ENCODE peak calls at places on chromosomes 7 and 10, in seven cellular contexts. D, S, T, U, I, E and P are unnamed samples.

GRCh38 chr7:111509298-111509697 is 53.0 kb downstream of the IMMP2L start:
- DNase-seq in I (no peak), T (no peak), D (no peak), E (no peak), U (no peak), S (no peak), P (no peak)

GRCh38 chr10:103197177-103197576 is 4.1 kb upstream of the NT5C2 start:
- DNase-seq in T (peak), E (no peak), S (no peak), I (peak), U (no peak), D (peak), P (peak)

GRCh38 chr7:30080818-30081217 is 52.6 kb downstream of the PLEKHA8 start:
- DNase-seq in U (no peak), E (no peak), S (no peak), D (no peak), I (no peak), T (no peak), P (no peak)

GRCh38 chr10:810351-810846 is 120.9 kb upstream of the DIP2C start:
- DNase-seq in T (peak), D (peak), U (no peak), E (no peak), S (no peak), I (no peak), P (no peak)

GRCh38 chr7:28018851-28019465 is 161.6 kb downstream of the JAZF1 start:
- DNase-seq in I (no peak), T (no peak), E (no peak), D (no peak), U (no peak), S (no peak), P (no peak)

GRCh38 chr7:66353547-66353946 is 148.4 kb downstream of the TPST1 start:
- DNase-seq in T (no peak), D (peak), U (no peak), E (no peak), I (no peak), S (no peak), P (no peak)

GRCh38 chr7:94698275-94698674 is 42.3 kb upstream of the SGCE start:
- DNase-seq in U (no peak), S (no peak), I (no peak), E (no peak), T (peak), D (peak), P (no peak)

GRCh38 chr10:36283827-36284226 is 641.7 kb upstream of the FZD8 start:
- DNase-seq in E (no peak), D (no peak), U (no peak), T (no peak), I (no peak), S (no peak), P (no peak)

GRCh38 chr7:34060548-34060947 is 155.2 kb downstream of the BMPER start:
- DNase-seq in D (peak), E (no peak), U (no peak), I (no peak), T (no peak), S (no peak), P (no peak)

GRCh38 chr7:132386249-132386681 is 190.0 kb downstream of the PLXNA4 start:
- DNase-seq in U (no peak), E (no peak), I (no peak), D (peak), T (peak), S (peak), P (no peak)

GRCh38 chr7:130400120-130400572 is 19.9 kb downstream of the CPA1 start:
- DNase-seq in D (peak), E (no peak), U (no peak), T (peak), I (no peak), S (no peak), P (no peak)

GRCh38 chr7:93146465-93147127 is 1.6 kb downstream of the SAMD9L start:
- DNase-seq in S (no peak), U (no peak), T (peak), I (no peak), D (no peak), E (no peak), P (no peak)